ENCODE peak calls at places on chromosomes 4 and X, in nine cellular contexts. I is stimulated activated naive CD8-positive, alpha-beta T cell treated with anti-CD3 and anti-CD28 coated beads, Interleukin-15, Interleukin-2, amounts not matched to agents 100 U/mL and 50 U/mL, for 24 hours; S is lower leg skin; Z is HCEC 1CT; O is stomach; W is B cell; K is stimulated activated CD4-positive, alpha-beta T cell treated with anti-CD3 and anti-CD28 coated beads, Interleukin-1b, Interleukin-23, amount 100 ng/mL, for 4 hours; L is epithelial cell of esophagus; X is CD14-positive monocyte. V is an unnamed sample.

GRCh38 chr4:106898621-106899230 is 137.4 kb downstream of the DKK2 start:
- DNase-seq in O (no peak), Z (peak; percentile 30), I (peak; percentile 20), L (peak; percentile 75), K (no peak), S (no peak), X (no peak), W (no peak), V (no peak)

GRCh38 chr4:25667931-25668557 is 12.4 kb downstream of the SLC34A2 start:
- DNase-seq in O (no peak), K (no peak), X (peak; percentile 13), S (no peak), I (no peak), Z (no peak), L (no peak), W (no peak), V (no peak)

GRCh38 chr4:111040904-111041303 is 418.0 kb upstream of the PITX2 start:
- DNase-seq in S (no peak), Z (no peak), K (no peak), O (no peak), X (no peak), W (no peak), L (peak; percentile 85), I (no peak), V (no peak)

GRCh38 chr4:46432923-46433322 is 43.0 kb upstream of the GABRA2 start:
- DNase-seq in Z (no peak), S (no peak), K (no peak), O (no peak), L (peak; percentile 6), I (no peak), X (no peak), W (no peak), V (no peak)

GRCh38 chr4:176277162-176277904 is 8.3 kb upstream of the ASB5 start:
- DNase-seq in I (peak; percentile 19), O (peak; percentile 71), Z (peak; percentile 53), W (no peak), X (no peak), L (peak; percentile 70), K (peak; percentile 7), S (no peak), V (peak; percentile 82)

GRCh38 chr4:51849430-51849829 is 6.5 kb downstream of the DCUN1D4 start:
- DNase-seq in L (no peak), S (no peak), W (no peak), O (no peak), K (no peak), X (no peak), Z (no peak), I (no peak), V (no peak)

GRCh38 chr4:144289687-144290433 is 149.3 kb upstream of the GYPA start:
- DNase-seq in Z (no peak), X (no peak), K (no peak), W (no peak), L (no peak), S (no peak), O (no peak), I (no peak), V (no peak)

GRCh38 chr4:6345866-6346265 is 76.2 kb downstream of the WFS1 start:
- DNase-seq in O (no peak), X (no peak), S (no peak), Z (no peak), K (no peak), L (no peak), I (no peak), W (no peak), V (no peak)

GRCh38 chr4:142817442-142817841 is 28.7 kb downstream of the INPP4B start:
- DNase-seq in W (no peak), K (no peak), O (no peak), S (peak; percentile 43), Z (peak; percentile 83), I (peak; percentile 39), X (no peak), L (peak; percentile 86), V (peak; percentile 13)

GRCh38 chrX:74369666-74370065 is 51.6 kb upstream of the SLC16A2 start:
- DNase-seq in S (no peak), L (no peak), K (no peak), O (no peak), Z (no peak), I (no peak), X (no peak), W (no peak), V (no peak)

V was measured in body of pancreas.